ENCODE peak calls at places on chromosomes 6 and 20, in seven cellular contexts. O, Y, S, L, E, K and H are unnamed samples. For H3K4me1, the result is how much of the 10 kb centered on the place peaks cover.

GRCh38 chr6:37517411-37517812 is 17.7 kb upstream of the CCDC167 start:
- DNase-seq in Y (no peak), E (no peak), O (no peak), K (no peak), S (peak), L (peak), H (no peak)

GRCh38 chr20:53940883-53941546 is 129.4 kb downstream of the BCAS1 start:
- DNase-seq in S (peak), L (no peak), K (no peak), O (no peak), E (peak), Y (no peak), H (no peak)

GRCh38 chr6:5559651-5560050 is 298.3 kb downstream of the FARS2 start:
- DNase-seq in K (no peak), Y (no peak), E (no peak), S (no peak), L (no peak), O (no peak), H (no peak)

GRCh38 chr20:21214431-21214830 is 88.5 kb downstream of the KIZ start:
- DNase-seq in L (no peak), O (no peak), S (no peak), E (no peak), Y (no peak), K (no peak), H (no peak)

GRCh38 chr20:4091332-4092135 is 76.2 kb upstream of the RNF24 start:
- DNase-seq in L (no peak), E (peak), Y (peak), S (peak), O (peak), K (no peak), H (no peak)

GRCh38 chr6:138997136-138997535 is 9.1 kb upstream of the REPS1 start:
- DNase-seq in S (no peak), E (no peak), Y (no peak), K (no peak), O (no peak), L (no peak), H (no peak)

GRCh38 chr6:168061269-168062210 is 17.5 kb downstream of the FRMD1 start:
- DNase-seq in O (no peak), K (no peak), S (no peak), Y (no peak), L (no peak), E (no peak), H (no peak)

GRCh38 chr6:15430181-15430580 is 184.3 kb downstream of the JARID2 start:
- DNase-seq in E (no peak), L (no peak), O (no peak), Y (no peak), K (no peak), S (no peak), H (no peak)

GRCh38 chr20:44745560-44746366 is at the start of gene KCNK15:
- DNase-seq in O (peak), S (peak), L (no peak), K (no peak), E (peak), Y (peak), H (no peak)

GRCh38 chr6:38587766-38588362 is 51.9 kb downstream of the BTBD9 start:
- DNase-seq in E (no peak), Y (no peak), O (no peak), L (no peak), S (no peak), K (no peak), H (no peak)

GRCh38 chr6:89817481-89817880 is 2.1 kb downstream of the MDN1 start:
- DNase-seq in K (no peak), L (no peak), O (peak), E (no peak), Y (no peak), S (no peak), H (no peak)

GRCh38 chr6:18363746-18364145 is 23.4 kb upstream of the RNF144B start:
- DNase-seq in L (no peak), E (no peak), S (no peak), K (no peak), Y (no peak), O (no peak), H (no peak)

GRCh38 chr20:23409800-23410199 is 11.5 kb downstream of the NAPB start:
- DNase-seq in S (no peak), O (no peak), K (no peak), L (no peak), E (no peak), Y (no peak), H (no peak)

GRCh38 chr20:6892729-6893128 is 125.2 kb downstream of the BMP2 start:
- DNase-seq in O (no peak), Y (no peak), S (no peak), K (no peak), E (no peak), L (no peak), H (no peak)

GRCh38 chr20:49712918-49713778 is 530 bp downstream of the B4GALT5 start:
- DNase-seq in L (peak), E (peak), S (peak), K (no peak), O (peak), Y (peak), H (no peak)

GRCh38 chr6:4564746-4565145 is 211.5 kb upstream of the CDYL start:
- DNase-seq in K (no peak), L (no peak), O (no peak), S (no peak), Y (no peak), E (no peak), H (no peak)

GRCh38 chr20:7347409-7347808 is 579.9 kb downstream of the BMP2 start:
- DNase-seq in S (no peak), O (no peak), E (no peak), Y (no peak), L (no peak), K (no peak), H (peak)

GRCh38 chr6:3663811-3664210 is 87.7 kb downstream of the PXDC1 start:
- DNase-seq in S (no peak), Y (no peak), O (no peak), K (no peak), E (no peak), L (no peak), H (no peak)

GRCh38 chr6:129748212-129748900 is 38.4 kb upstream of the ARHGAP18 start:
- DNase-seq in E (no peak), S (peak), O (peak), Y (no peak), L (peak), K (no peak), H (peak)

GRCh38 chr6:195861-196360 is 96.4 kb upstream of the DUSP22 start:
- DNase-seq in O (no peak), K (no peak), S (peak), Y (no peak), L (no peak), E (peak), H (no peak)

GRCh38 chr20:62685781-62686555 is 22.7 kb upstream of the NTSR1 start:
- DNase-seq in O (peak), Y (peak), S (peak), K (no peak), E (peak), L (no peak), H (no peak)

GRCh38 chr6:78308025-78308424 is 559.3 kb upstream of the IRAK1BP1 start:
- DNase-seq in Y (no peak), K (no peak), S (peak), L (no peak), O (peak), E (no peak), H (no peak)

GRCh38 chr20:16308754-16309153 is 264.5 kb downstream of the KIF16B start:
- DNase-seq in O (no peak), E (no peak), L (no peak), K (no peak), Y (no peak), S (no peak), H (no peak)

GRCh38 chr20:5402903-5403531 is 86.3 kb upstream of the PROKR2 start:
- DNase-seq in L (no peak), Y (no peak), E (no peak), K (no peak), S (no peak), O (peak), H (no peak)

GRCh38 chr6:91273729-91274128 is 686.9 kb upstream of the MAP3K7 start:
- DNase-seq in O (no peak), L (no peak), Y (no peak), K (no peak), S (peak), E (peak), H (no peak)

GRCh38 chr20:45450097-45450818 is 19.3 kb upstream of the WFDC2 start:
- DNase-seq in K (no peak), O (peak), E (no peak), L (no peak), Y (no peak), S (peak), H (no peak)

DNA sequence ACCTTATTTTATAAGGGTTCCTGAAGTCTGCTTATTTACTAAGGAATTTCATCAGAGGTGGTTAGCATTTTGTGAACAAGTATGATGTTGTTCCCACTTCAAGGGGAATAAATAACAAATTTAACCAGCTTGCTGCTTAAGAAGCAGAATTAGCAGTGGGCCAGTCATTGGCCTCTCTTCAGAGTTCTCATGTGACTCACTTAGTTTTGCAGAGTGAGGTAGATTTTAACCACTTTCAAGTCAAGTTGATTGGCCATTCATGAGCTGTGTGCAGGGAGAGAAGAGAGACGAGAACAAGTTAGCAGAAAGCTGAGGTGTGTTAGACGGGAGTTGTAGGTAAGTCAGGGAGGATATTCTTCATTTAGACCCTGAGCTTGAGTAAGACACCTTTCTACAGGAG is 18.1 kb downstream of the TOP1 start:
- DNase-seq in S (no peak), L (no peak), E (no peak), O (no peak), Y (no peak), K (no peak), H (no peak)
- H3K4me1 ChIP-seq in S (half or more), L (half or more), E (half or more), O (under half), Y (half or more), K (half or more), H (under half)

DNA sequence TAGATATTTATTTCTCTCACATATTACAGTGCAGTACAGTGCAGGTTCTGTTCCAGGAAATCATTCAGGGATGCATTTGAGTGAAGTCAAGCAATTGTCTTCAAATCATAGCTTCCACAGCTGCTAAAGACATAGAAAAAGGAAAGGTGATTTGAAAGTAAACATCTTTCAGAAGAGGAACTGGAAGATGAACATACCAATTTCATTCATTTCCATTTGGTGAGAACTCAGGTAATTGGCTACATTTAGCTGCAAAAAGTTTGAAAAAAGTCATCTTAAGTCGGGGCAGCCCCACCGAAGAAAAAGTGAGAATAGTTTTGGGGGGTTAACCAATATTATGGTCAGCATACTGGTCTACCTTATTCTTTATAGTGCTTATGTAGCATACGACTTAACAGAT is 61.4 kb upstream of the IL20RA start:
- DNase-seq in S (no peak), K (no peak), E (no peak), L (no peak), Y (no peak), O (no peak), H (no peak)
- H3K4me3 ChIP-seq in S (no peak), K (no peak), E (no peak), L (no peak), Y (no peak), O (peak), H (no peak)

GRCh38 chr20:36084356-36084755 is 70.2 kb upstream of the EPB41L1 start:
- DNase-seq in Y (no peak), S (no peak), L (no peak), O (no peak), E (no peak), K (no peak), H (no peak)

GRCh38 chr20:36084897-36085617 is 69.5 kb upstream of the EPB41L1 start:
- DNase-seq in S (no peak), Y (no peak), K (no peak), E (no peak), O (no peak), L (no peak), H (no peak)

GRCh38 chr20:36086767-36087166 is 67.8 kb upstream of the EPB41L1 start:
- DNase-seq in S (no peak), E (no peak), L (no peak), O (no peak), K (no peak), Y (peak), H (no peak)

GRCh38 chr20:36082516-36082915 is 72.0 kb upstream of the EPB41L1 start:
- DNase-seq in Y (peak), S (no peak), L (no peak), O (no peak), K (no peak), E (no peak), H (no peak)

GRCh38 chr20:36085686-36086267 is 68.8 kb upstream of the EPB41L1 start:
- DNase-seq in S (peak), E (no peak), L (no peak), K (no peak), Y (peak), O (peak), H (peak)
- H3K27ac ChIP-seq in S (no peak), E (no peak), L (no peak), K (no peak), Y (peak), O (no peak), H (peak)

DNA sequence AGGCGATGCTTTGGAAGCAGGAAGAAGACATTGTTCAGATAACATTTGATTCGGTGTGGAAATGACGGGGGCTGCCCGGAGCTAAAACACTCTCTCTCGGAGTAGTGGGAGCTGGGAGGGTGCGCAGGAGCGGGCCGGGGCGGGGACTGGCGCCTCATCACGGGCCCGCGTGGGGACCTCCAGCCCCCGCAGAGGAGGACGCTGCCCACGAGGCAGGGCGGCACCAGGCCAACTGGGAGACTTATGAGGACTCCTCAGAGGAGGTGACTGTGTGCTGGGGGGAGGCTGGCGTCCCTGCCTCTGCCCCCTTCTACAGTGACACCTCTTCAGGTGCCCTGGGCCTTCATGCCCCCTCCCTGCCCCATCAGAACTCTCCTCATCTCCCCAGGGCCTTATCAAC is 15.2 kb downstream of the DDO start:
- DNase-seq in Y (no peak), O (no peak), S (no peak), K (no peak), E (no peak), L (no peak), H (no peak)
- H3K4me1 ChIP-seq in Y (under half), O (under half), S (under half), K (under half), E (under half), L (under half), H (under half)